ENCODE peak calls at places on chromosome 5, in four cellular contexts. H, O, E and W are unnamed samples.

GRCh38 chr5:76782444-76782843 is 36.4 kb upstream of the F2RL1 start:
- ATAC-seq in O (no peak), E (no peak), H (no peak), W (no peak)

GRCh38 chr5:855771-856530 is 5.2 kb upstream of the ZDHHC11 start:
- ATAC-seq in O (no peak), E (no peak), H (no peak), W (no peak)

GRCh38 chr5:173010547-173011464 is 27.2 kb downstream of the ATP6V0E1 start:
- ATAC-seq in H (peak), E (peak), O (peak), W (peak)

GRCh38 chr5:149802008-149802407 is 71.9 kb downstream of the PPARGC1B start:
- ATAC-seq in O (peak), H (peak), E (no peak), W (no peak)

GRCh38 chr5:138305797-138306196 is 25.8 kb downstream of the CDC25C start:
- ATAC-seq in O (no peak), E (no peak), H (peak), W (no peak)

GRCh38 chr5:96022971-96023370 is 61.3 kb upstream of the ELL2 start:
- ATAC-seq in O (no peak), H (peak), E (no peak), W (no peak)

GRCh38 chr5:147836439-147836838 is 5.0 kb upstream of the SPINK1 start:
- ATAC-seq in E (peak), H (no peak), O (peak), W (no peak)

GRCh38 chr5:1106385-1107166 is 5.3 kb downstream of the SLC12A7 start:
- ATAC-seq in O (no peak), E (no peak), H (no peak), W (no peak)

GRCh38 chr5:175606409-175606808 is 51.5 kb upstream of the HRH2 start:
- ATAC-seq in H (no peak), O (no peak), E (no peak), W (no peak)

GRCh38 chr5:132446621-132447020 is 44.0 kb downstream of the IRF1 start:
- ATAC-seq in H (peak), E (peak), O (peak), W (peak)

GRCh38 chr5:151805414-151806225 is 33.9 kb downstream of the G3BP1 start:
- ATAC-seq in E (peak), H (peak), O (no peak), W (peak)

GRCh38 chr5:135140805-135141204 is 106.8 kb upstream of the PITX1 start:
- ATAC-seq in H (peak), O (no peak), E (no peak), W (peak)

GRCh38 chr5:25544652-25545249 is 900.0 kb upstream of the CDH10 start:
- ATAC-seq in E (peak), H (no peak), O (peak), W (no peak)

GRCh38 chr5:38193015-38193581 is 65.3 kb upstream of the EGFLAM start:
- ATAC-seq in E (peak), O (peak), H (peak), W (peak)
- TF ChIP-seq POLR2A in E (no peak), O (no peak), H (no peak), W (no peak)

DNA sequence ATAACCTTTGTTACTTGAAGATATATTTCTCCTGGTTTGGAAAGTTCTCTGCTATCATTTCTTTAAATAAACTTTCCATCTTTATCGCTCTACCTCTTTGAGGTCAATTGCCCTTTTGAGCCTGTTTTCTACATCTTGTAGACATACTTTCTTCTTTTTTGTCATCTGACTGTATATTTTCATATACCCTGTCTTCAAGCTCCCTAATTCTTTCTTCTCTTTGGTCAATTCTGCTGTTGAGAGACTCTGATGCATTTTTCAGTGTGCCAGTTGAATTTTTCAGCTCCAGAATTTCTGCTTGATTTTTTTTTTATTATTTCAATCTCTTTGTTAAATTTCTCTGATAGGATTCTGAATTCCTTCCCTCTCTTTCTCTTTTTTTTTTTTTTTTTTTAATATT is 511.2 kb upstream of the GRAMD2B start:
- ATAC-seq in H (no peak), E (no peak), O (no peak), W (no peak)
- TF ChIP-seq POLR2A in H (no peak), E (no peak), O (no peak), W (no peak)

GRCh38 chr5:170773031-170773985 is 10.2 kb upstream of the GABRP start:
- ATAC-seq in H (peak), O (no peak), E (peak), W (no peak)
- TF ChIP-seq POLR2A in H (no peak), O (no peak), E (no peak), W (no peak)

GRCh38 chr5:59791602-59792001 is 101.9 kb downstream of the PDE4D start:
- ATAC-seq in H (no peak), E (no peak), O (no peak), W (no peak)

GRCh38 chr5:59791131-59791485 is 102.4 kb downstream of the PDE4D start:
- ATAC-seq in E (no peak), H (no peak), O (no peak), W (no peak)

GRCh38 chr5:59789894-59790293 is 103.6 kb downstream of the PDE4D start:
- ATAC-seq in O (no peak), H (no peak), E (no peak), W (no peak)

GRCh38 chr5:59789197-59789596 is 104.3 kb downstream of the PDE4D start:
- ATAC-seq in H (no peak), O (no peak), E (peak), W (peak)

GRCh38 chr5:59790399-59791130 is 103.0 kb downstream of the PDE4D start:
- ATAC-seq in E (no peak), H (peak), O (peak), W (no peak)
- TF ChIP-seq POLR2A in E (no peak), H (no peak), O (no peak), W (no peak)

GRCh38 chr5:80068775-80069174 is 33.6 kb downstream of the THBS4 start:
- ATAC-seq in E (no peak), O (no peak), H (no peak), W (no peak)

GRCh38 chr5:80069918-80070318 is 34.8 kb downstream of the THBS4 start:
- ATAC-seq in E (no peak), O (peak), H (peak), W (peak)

GRCh38 chr5:80068237-80068636 is 33.1 kb downstream of the THBS4 start:
- ATAC-seq in O (no peak), H (no peak), E (no peak), W (no peak)

GRCh38 chr5:80070338-80071056 is 35.3 kb downstream of the THBS4 start:
- ATAC-seq in E (no peak), O (no peak), H (no peak), W (no peak)

DNA sequence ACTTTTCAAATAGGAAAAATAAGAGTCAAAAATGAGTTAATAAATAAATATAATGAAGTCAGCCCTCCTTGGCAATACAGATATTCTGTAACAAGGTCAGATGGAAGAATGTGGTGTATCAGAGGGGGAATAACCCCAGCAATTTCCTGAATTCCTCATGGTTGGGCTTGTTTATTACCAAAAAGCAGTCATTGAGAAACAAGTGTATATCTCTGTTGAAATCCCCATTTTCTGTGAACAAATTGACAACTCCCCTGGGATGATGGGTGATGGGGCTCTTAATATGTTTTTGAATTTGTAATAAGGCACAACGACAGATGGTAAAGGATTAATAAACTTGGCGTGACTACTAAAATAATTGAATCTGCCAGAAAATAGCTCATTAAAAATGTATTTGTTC is 34.1 kb downstream of the THBS4 start:
- ATAC-seq in O (no peak), E (no peak), H (no peak), W (peak)
- TF ChIP-seq POLR2A in O (no peak), E (no peak), H (no peak), W (no peak)

DNA sequence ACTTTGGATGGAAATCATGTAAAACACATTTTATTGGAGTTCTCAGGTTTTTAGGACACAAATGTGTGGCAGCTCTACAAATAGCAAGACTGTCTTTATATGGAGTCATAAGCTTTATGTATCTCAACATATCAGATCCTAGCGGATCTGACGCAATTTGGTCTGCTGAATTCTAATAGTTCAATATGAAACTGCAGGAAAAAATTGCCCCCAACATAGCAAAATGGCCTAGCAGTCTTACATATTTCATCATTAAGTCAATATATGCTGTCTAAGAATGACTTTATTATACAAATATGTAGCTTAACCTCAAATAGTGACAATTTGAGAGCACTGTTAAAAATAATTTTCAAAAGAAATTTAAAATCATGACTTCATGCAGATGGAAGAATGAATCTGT is 244.3 kb downstream of the TAF11L14 start:
- ATAC-seq in O (no peak), E (no peak), H (no peak), W (no peak)
- TF ChIP-seq POLR2A in O (no peak), E (no peak), H (no peak), W (no peak)

GRCh38 chr5:143860211-143860610 is 48.2 kb downstream of the HMHB1 start:
- ATAC-seq in E (no peak), H (no peak), O (no peak), W (no peak)
- TF ChIP-seq POLR2A in E (no peak), H (no peak), O (no peak), W (no peak)

DNA sequence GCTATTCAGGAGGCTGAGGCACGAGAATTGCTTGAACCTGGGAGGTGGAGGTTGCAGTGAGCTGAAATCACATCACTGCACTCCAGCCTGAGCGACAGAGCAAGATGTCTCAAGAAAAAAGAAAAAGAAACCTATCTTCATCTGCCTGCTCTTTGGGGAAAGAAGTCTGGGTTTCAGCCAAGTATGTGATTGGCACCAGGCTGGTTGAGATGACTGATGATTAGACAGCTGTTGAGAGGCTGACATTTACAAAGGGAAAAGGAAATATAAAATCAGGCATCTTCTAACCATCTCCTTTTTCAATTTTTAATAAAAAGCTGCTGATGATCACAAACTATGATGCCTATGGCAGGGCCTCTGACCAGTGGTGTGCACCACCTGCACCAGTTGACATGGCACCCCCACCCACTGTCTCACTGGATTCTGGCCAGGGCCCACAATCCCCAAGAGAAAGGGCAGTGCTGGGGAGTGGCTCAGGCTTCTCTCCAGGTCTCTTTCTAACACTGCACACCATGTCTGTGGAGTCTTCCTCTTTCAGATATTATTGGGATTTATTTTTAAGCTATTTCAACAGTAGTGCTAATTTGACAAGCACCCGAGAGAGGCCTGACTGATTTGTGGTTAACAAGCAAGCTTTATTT is 17.2 kb upstream of the C5orf15 start:
- ATAC-seq in H (peak), O (no peak), E (no peak), W (no peak)
- TF ChIP-seq POLR2A in H (no peak), O (no peak), E (no peak), W (no peak)

GRCh38 chr5:94241288-94241651 is 377.1 kb downstream of the KIAA0825 start:
- ATAC-seq in O (peak), E (no peak), H (peak), W (peak)

GRCh38 chr5:94245608-94246007 is 372.8 kb downstream of the KIAA0825 start:
- ATAC-seq in H (no peak), O (no peak), E (no peak), W (no peak)

GRCh38 chr5:94243612-94244011 is 374.8 kb downstream of the KIAA0825 start:
- ATAC-seq in O (no peak), E (no peak), H (no peak), W (no peak)

GRCh38 chr5:94240064-94240463 is 378.3 kb downstream of the KIAA0825 start:
- ATAC-seq in O (no peak), H (no peak), E (no peak), W (no peak)

DNA sequence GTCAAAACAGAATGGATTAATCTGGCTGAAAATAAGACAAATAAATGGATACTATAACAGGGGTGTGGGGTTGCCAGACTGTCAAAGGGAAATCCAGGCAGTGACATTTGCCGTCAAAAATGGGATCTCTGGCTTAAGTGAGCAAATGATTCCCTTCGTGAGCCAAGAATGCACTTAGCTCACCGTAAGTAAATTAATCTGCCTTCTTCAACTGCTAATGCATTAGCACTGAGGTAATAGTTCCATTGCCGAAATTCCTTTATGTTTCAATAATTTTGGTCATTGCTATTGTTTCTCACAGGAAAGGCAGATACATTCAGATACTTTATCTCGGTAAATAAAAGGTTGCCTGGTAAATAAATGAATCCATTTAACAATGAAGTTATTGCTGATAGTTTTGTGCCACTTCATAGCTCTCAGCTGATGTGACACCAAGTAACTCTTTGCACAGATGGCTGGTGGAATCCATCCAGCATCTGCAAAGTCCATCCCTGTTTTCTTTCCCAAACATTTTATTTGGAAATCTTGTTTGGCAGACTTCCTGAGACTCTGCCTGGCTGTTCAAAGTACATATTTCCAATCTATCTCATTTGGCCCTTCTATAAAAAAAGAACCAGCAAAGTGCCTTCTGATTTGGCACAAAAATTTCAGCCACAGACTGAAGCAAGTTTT is 377.7 kb downstream of the KIAA0825 start:
- ATAC-seq in O (peak), H (peak), E (peak), W (peak)
- TF ChIP-seq POLR2A in O (no peak), H (no peak), E (no peak), W (no peak)

GRCh38 chr5:87321605-87322004 is 53.9 kb downstream of the RASA1 start:
- ATAC-seq in H (no peak), O (no peak), E (no peak), W (no peak)
- TF ChIP-seq POLR2A in H (no peak), O (no peak), E (no peak), W (no peak)